ENCODE peak calls at places on chromosomes 4 and X, in eight cellular contexts. U is AG20443, Y is fibroblast of lung, Z is left lung, V is astrocyte of the spinal cord, S is H54, K is ACHN, M is neural progenitor cell. I is an unnamed sample.

GRCh38 chr4:165454426-165454825 is 75.6 kb downstream of the CPE start:
- DNase-seq in U (no peak), Y (no peak), Z (no peak), V (no peak), S (no peak), K (no peak), M (no peak), I (no peak)

GRCh38 chrX:131816551-131817136 is 206.5 kb upstream of the STK26 start:
- DNase-seq in U (peak; percentile 65), Y (peak; percentile 58), Z (peak; percentile 75), V (peak; percentile 85), S (no peak), K (no peak), M (no peak), I (peak; percentile 61)

GRCh38 chrX:39002466-39002865 is 201.2 kb downstream of the MID1IP1 start:
- DNase-seq in U (no peak), Y (peak; percentile 20), Z (no peak), V (no peak), S (no peak), K (no peak), M (no peak), I (no peak)

GRCh38 chr4:123495530-123495929 is 98.9 kb downstream of the SPRY1 start:
- DNase-seq in U (no peak), Y (no peak), Z (no peak), V (no peak), S (no peak), K (no peak), M (no peak), I (no peak)

GRCh38 chrX:110201799-110202198 is 116.1 kb downstream of the AMMECR1 start:
- DNase-seq in U (no peak), Y (no peak), Z (no peak), V (no peak), S (no peak), K (no peak), M (no peak), I (no peak)

GRCh38 chr4:7206856-7207567 is 14.7 kb downstream of the SORCS2 start:
- DNase-seq in U (peak; percentile 96), Y (peak; percentile 97), Z (peak; percentile 82), V (peak; percentile 93), S (peak; percentile 84), K (peak; percentile 78), M (peak; percentile 69), I (peak; percentile 63)

GRCh38 chrX:107323786-107324492 is 117.5 kb downstream of the DNAAF6 start:
- DNase-seq in U (no peak), Y (no peak), Z (no peak), V (no peak), S (no peak), K (no peak), M (no peak), I (no peak)

GRCh38 chrX:104310084-104310483 is 55.4 kb upstream of the ESX1 start:
- DNase-seq in U (peak; percentile 29), Y (peak; percentile 41), Z (no peak), V (peak; percentile 49), S (no peak), K (peak; percentile 18), M (no peak), I (no peak)

I was measured in mucosa of descending colon.